ENCODE peak calls at places on chromosomes 16 and 17, in five cellular contexts. O is stomach; Q is fibroblast of lung; A is CD8-positive, alpha-beta T cell; Y is heart left ventricle. E is an unnamed sample.

GRCh38 chr17:76725580-76726230 is 701 bp downstream of the JMJD6 start:
- DNase-seq in Y (peak; percentile 85), A (peak; percentile 74), Q (no peak), O (peak; percentile 73), E (peak; percentile 74)

GRCh38 chr17:44523672-44523972 is 20.4 kb upstream of the GPATCH8 start:
- DNase-seq in Y (no peak), A (no peak), Q (no peak), O (no peak), E (no peak)

GRCh38 chr17:32783602-32784001 is 93.3 kb downstream of the MYO1D start:
- DNase-seq in Y (no peak), O (no peak), A (no peak), Q (peak; percentile 53), E (no peak)

GRCh38 chr17:9644910-9645751 is at the start of gene USP43:
- DNase-seq in O (peak; percentile 69), Q (peak; percentile 32), Y (no peak), A (peak; percentile 49), E (peak; percentile 55)

GRCh38 chr16:2471016-2471652 is at the start of gene NTN3:
- DNase-seq in Q (no peak), A (no peak), O (no peak), Y (no peak), E (peak; percentile 94)

GRCh38 chr16:84136331-84137125 is 8.4 kb downstream of the HSDL1 start:
- DNase-seq in Y (no peak), A (no peak), O (no peak), Q (peak; percentile 62), E (no peak)

GRCh38 chr17:27456681-27457404 is 595 bp downstream of the KSR1 start:
- DNase-seq in Q (no peak), O (no peak), Y (peak; percentile 36), A (no peak), E (peak; percentile 12)

GRCh38 chr16:86945166-86945900 is 367.0 kb downstream of the FOXL1 start:
- DNase-seq in Q (no peak), Y (no peak), O (no peak), A (no peak), E (no peak)

GRCh38 chr16:66403531-66404145 is 23.5 kb upstream of the BEAN1 start:
- DNase-seq in Y (no peak), A (no peak), Q (no peak), O (no peak), E (no peak)

GRCh38 chr17:29726721-29727252 is 104.1 kb upstream of the CORO6 start:
- DNase-seq in Q (peak; percentile 44), O (no peak), A (no peak), Y (no peak), E (no peak)

GRCh38 chr16:10971560-10971961 is 27.2 kb downstream of the CLEC16A start:
- DNase-seq in Q (peak; percentile 78), A (no peak), O (no peak), Y (peak; percentile 29), E (no peak)

GRCh38 chr17:31859487-31860008 is 504 bp upstream of the COPRS start:
- DNase-seq in Y (no peak), A (no peak), Q (peak; percentile 20), O (no peak), E (no peak)

GRCh38 chr17:38456031-38456815 is 28.0 kb downstream of the ARHGAP23 start:
- DNase-seq in Q (no peak), Y (no peak), A (no peak), O (no peak), E (peak; percentile 88)

GRCh38 chr16:65510850-65511249 is 389.0 kb upstream of the CDH11 start:
- DNase-seq in A (no peak), Q (peak; percentile 94), Y (no peak), O (no peak), E (no peak)

GRCh38 chr16:24748242-24748641 is 18.8 kb downstream of the TNRC6A start:
- DNase-seq in Q (peak; percentile 96), Y (peak; percentile 56), O (no peak), A (no peak), E (no peak)

GRCh38 chr16:63890072-63890471 is 1231.8 kb downstream of the CDH11 start:
- DNase-seq in Q (peak; percentile 76), A (no peak), Y (peak; percentile 25), O (no peak), E (no peak)

GRCh38 chr16:1471569-1472194 is 3.1 kb downstream of the CLCN7 start:
- DNase-seq in O (no peak), Y (no peak), A (no peak), Q (no peak), E (no peak)

GRCh38 chr16:30382398-30383015 is at the start of gene SEPTIN1:
- DNase-seq in Y (no peak), A (peak; percentile 90), O (no peak), Q (no peak), E (no peak)

GRCh38 chr17:16466407-16466806 is 25.6 kb downstream of the LRRC75A start:
- DNase-seq in Y (no peak), O (no peak), Q (no peak), A (no peak), E (no peak)

GRCh38 chr16:5314377-5314776 is 216.8 kb upstream of the EEF2KMT start:
- DNase-seq in Y (no peak), Q (no peak), A (no peak), O (no peak), E (no peak)

GRCh38 chr16:70790815-70791214 is 10.1 kb downstream of the VAC14 start:
- DNase-seq in O (no peak), Y (no peak), A (no peak), Q (no peak), E (no peak)

GRCh38 chr16:17233301-17234002 is 237.3 kb downstream of the XYLT1 start:
- DNase-seq in O (no peak), Y (no peak), A (no peak), Q (no peak), E (no peak)

GRCh38 chr17:28572294-28573099 is 1.2 kb upstream of the PIGS start:
- DNase-seq in Y (no peak), Q (no peak), A (no peak), O (no peak), E (no peak)

GRCh38 chr16:85010931-85011845 is at the start of gene ZDHHC7:
- DNase-seq in Q (peak; percentile 84), O (peak; percentile 86), A (peak; percentile 92), Y (peak; percentile 92), E (peak; percentile 68)

GRCh38 chr17:38740016-38740415 is 8.1 kb downstream of the PCGF2 start:
- DNase-seq in A (no peak), Q (no peak), Y (no peak), O (no peak), E (no peak)

GRCh38 chr17:31058958-31059357 is 35.8 kb upstream of the NF1 start:
- DNase-seq in Y (no peak), Q (no peak), O (no peak), A (no peak), E (no peak)

GRCh38 chr16:86991679-86992078 is 325.5 kb downstream of the C16orf95 start:
- DNase-seq in A (no peak), O (no peak), Q (peak; percentile 78), Y (no peak), E (no peak)

GRCh38 chr16:10729649-10730048 is 14.0 kb upstream of the NUBP1 start:
- DNase-seq in Y (no peak), O (no peak), Q (peak; percentile 64), A (no peak), E (no peak)

GRCh38 chr17:37710344-37710886 is 34.4 kb downstream of the HNF1B start:
- DNase-seq in A (no peak), Y (no peak), O (peak; percentile 99), Q (peak; percentile 77), E (no peak)

GRCh38 chr16:22092143-22092933 is at the start of gene VWA3A:
- DNase-seq in Q (peak; percentile 51), Y (no peak), A (no peak), O (no peak), E (no peak)

GRCh38 chr16:74748710-74749073 is 25.9 kb downstream of the FA2H start:
- DNase-seq in O (no peak), Y (no peak), Q (no peak), A (no peak), E (no peak)
- H3K27ac ChIP-seq in O (no peak overlapping the region), Y (no peak overlapping the region), Q (no peak overlapping the region), A (no peak overlapping the region), E (no peak overlapping the region)

DNA sequence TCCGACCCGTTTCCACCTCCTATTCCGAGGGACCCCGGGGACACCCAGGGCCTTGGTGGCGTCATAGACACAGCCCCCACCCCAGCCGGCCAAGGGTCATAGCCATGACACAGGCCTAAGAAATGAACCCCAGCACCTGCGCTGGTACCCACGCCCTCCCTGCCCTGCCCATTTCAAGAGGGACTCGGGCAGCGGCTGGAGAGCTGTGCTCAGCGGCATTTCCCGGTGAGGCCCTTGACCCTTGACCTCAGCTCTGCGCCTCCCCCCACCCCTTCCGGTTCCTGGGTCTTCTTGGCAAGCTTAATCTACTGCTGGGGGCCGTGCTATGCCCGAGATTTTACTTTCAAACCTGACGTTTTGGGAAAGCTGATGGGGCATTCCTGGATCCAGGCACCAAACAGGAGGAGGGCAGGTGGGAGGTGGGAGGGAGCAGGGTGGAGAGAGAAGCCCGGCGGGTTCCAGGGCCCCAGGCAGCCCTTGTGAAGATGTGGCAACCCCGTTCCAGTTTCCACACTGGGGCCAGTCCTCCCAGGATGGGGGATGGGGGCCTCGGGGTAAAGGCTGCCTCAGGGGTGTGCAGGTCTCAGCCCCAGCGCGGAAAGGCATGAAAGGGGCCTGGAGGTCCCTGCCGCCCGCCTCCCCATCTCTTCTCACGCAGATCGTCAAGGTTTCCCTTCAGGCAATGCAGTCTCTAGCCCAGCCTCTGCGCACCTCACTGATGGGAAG is at the start of gene SLC22A31:
- DNase-seq in O (no peak), Q (no peak), Y (no peak), A (no peak), E (no peak)
- H3K4me3 ChIP-seq in O (peak within 1 kb of the TSS; percentile 34), Q (no peak within 1 kb of the TSS), Y (no peak within 1 kb of the TSS), A (no peak within 1 kb of the TSS), E (peak within 1 kb of the TSS; percentile 37)

DNA sequence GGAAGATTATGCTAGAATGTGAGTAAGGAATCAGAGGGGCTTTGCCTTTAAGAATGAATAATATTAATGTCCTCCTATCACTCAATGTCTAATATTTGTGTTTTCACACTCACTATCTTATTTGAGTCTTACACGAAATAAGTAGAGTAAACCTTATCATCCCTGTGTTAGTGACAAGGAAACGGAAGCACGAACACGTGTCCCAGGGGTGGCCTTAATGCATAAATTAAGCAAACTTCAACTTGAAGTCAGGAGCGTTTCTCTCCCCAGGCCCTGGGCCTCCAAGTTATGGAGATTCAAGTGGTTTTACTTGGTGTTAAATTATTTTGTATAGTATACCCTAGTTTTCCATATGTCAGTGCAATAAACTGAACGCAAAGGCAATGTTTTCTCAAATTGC is 96.0 kb downstream of the WDR59 start:
- DNase-seq in A (no peak), O (no peak), Q (no peak), Y (no peak), E (no peak)
- TF ChIP-seq CTCF in A (no peak), O (no peak), Q (no peak), Y (no peak), E (no peak)

DNA sequence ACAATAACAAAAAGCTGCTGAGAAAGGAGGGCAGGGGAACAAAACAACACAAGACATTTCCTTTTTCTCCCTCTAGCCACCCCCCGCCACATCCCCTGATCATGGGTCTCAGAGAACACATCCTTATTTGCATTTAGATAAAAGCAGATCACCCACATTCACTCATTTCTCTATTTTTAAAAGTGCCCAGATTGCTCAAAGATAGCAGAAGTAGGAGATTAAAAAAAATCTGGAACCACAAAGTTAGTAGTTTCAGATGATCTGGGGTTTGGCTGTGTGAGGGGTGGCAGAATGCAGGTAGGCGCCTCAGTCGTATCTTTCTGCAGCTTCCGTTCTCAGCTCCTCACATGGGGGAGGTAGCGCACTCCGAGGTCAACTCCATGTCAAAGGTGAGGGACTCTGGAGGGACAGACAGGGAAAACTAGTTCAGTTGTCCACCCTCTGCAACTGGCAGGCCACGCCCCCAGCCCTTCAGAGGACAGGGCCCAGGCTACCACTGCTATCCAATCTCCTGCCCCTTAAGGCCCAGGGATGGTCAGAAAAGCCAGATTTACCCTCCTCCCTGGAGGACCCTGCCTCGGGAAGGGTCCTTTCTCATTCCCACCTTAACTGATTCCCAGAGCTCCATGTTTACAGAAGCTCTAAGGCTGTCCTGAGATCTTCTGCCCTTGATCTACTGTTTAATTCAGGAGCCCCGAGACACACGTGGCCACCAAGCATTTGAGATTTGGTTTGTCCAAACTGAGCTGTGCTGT is 27.3 kb downstream of the STAT5A start:
- DNase-seq in Q (no peak), A (no peak), O (no peak), Y (no peak), E (no peak)
- H3K27ac ChIP-seq in Q (no peak overlapping the region), A (peak overlapping the region; percentile 28), O (no peak overlapping the region), Y (no peak overlapping the region), E (no peak overlapping the region)